ENCODE peak calls at places on chromosome 15, in eight cellular contexts. O is activated B cell treated with CpG ODN at 0.5 μM for 24 hours; G is RWPE2; L is body of pancreas; V is right lobe of liver; S is heart right ventricle; T is activated CD8-positive, alpha-beta T cell treated with anti-CD3 and anti-CD28 coated beads for 36 hours; X is lower lobe of right lung. M is an unnamed sample.

GRCh38 chr15:90239371-90239770 is 5.4 kb downstream of the GDPGP1 start:
- ATAC-seq in X (no peak), V (no peak), G (peak), L (no peak), T (no peak), S (no peak), O (no peak), M (no peak)

GRCh38 chr15:86362556-86362955 is 282.9 kb downstream of the AGBL1 start:
- ATAC-seq in L (no peak), G (peak), V (no peak), X (peak), S (no peak), T (no peak), O (no peak), M (no peak)

GRCh38 chr15:92653836-92654524 is 1.6 kb downstream of the FAM174B start:
- ATAC-seq in G (peak), O (no peak), L (peak), S (peak), X (peak), T (no peak), V (peak), M (peak)

GRCh38 chr15:77702211-77702957 is 69.7 kb upstream of the LINGO1 start:
- ATAC-seq in V (peak), X (no peak), S (peak), T (no peak), L (no peak), O (no peak), G (peak), M (no peak)

GRCh38 chr15:74817370-74817737 is 4.7 kb downstream of the LMAN1L start:
- ATAC-seq in X (peak), O (no peak), T (no peak), G (peak), V (peak), L (no peak), S (peak), M (peak)

GRCh38 chr15:74156678-74157411 is 16.7 kb upstream of the ISLR start:
- ATAC-seq in G (no peak), V (peak), O (no peak), T (peak), L (no peak), S (peak), X (no peak), M (peak)

GRCh38 chr15:71914092-71914491 is 103.7 kb downstream of the NR2E3 start:
- ATAC-seq in V (no peak), G (no peak), X (no peak), T (no peak), S (no peak), L (no peak), O (peak), M (no peak)

GRCh38 chr15:90345859-90346258 is 6.2 kb upstream of the ZNF774 start:
- ATAC-seq in L (peak), T (no peak), S (peak), G (no peak), X (peak), V (peak), O (no peak), M (no peak)

GRCh38 chr15:99703603-99704443 is 29.4 kb downstream of the LYSMD4 start:
- ATAC-seq in X (peak), T (peak), G (peak), L (peak), O (peak), V (peak), S (peak), M (peak)

GRCh38 chr15:71508081-71508682 is 302.2 kb upstream of the NR2E3 start:
- ATAC-seq in X (no peak), S (no peak), L (no peak), G (peak), O (no peak), T (no peak), V (peak), M (no peak)

GRCh38 chr15:40204100-40204499 is 34.8 kb upstream of the PAK6 start:
- ATAC-seq in T (no peak), O (no peak), V (no peak), L (no peak), G (no peak), X (no peak), S (no peak), M (no peak)

GRCh38 chr15:88651971-88652370 is 13.2 kb downstream of the ISG20 start:
- ATAC-seq in T (no peak), O (no peak), S (no peak), X (no peak), L (no peak), V (no peak), G (no peak), M (no peak)

GRCh38 chr15:41584636-41585139 is 25.7 kb downstream of the TYRO3 start:
- ATAC-seq in G (peak), X (no peak), L (no peak), O (no peak), T (no peak), V (no peak), S (no peak), M (no peak)

GRCh38 chr15:93250905-93251304 is 161.9 kb upstream of the RGMA start:
- ATAC-seq in V (no peak), S (peak), L (no peak), X (no peak), O (no peak), G (no peak), T (no peak), M (no peak)

GRCh38 chr15:89334510-89335288 is at the start of gene POLG:
- ATAC-seq in G (peak), L (peak), V (peak), T (peak), S (peak), X (peak), O (peak), M (peak)

GRCh38 chr15:42719051-42719450 is 17.9 kb downstream of the CDAN1 start:
- ATAC-seq in L (no peak), S (no peak), V (peak), O (no peak), X (no peak), G (no peak), T (no peak), M (no peak)

GRCh38 chr15:70045045-70045444 is 52.7 kb downstream of the TLE3 start:
- ATAC-seq in G (peak), S (no peak), X (no peak), L (no peak), O (no peak), T (no peak), V (no peak), M (peak)

GRCh38 chr15:29050870-29051269 is 165.1 kb downstream of the APBA2 start:
- ATAC-seq in V (no peak), S (no peak), T (peak), X (no peak), G (no peak), L (no peak), O (no peak), M (no peak)

GRCh38 chr15:75230524-75231371 is 27.4 kb upstream of the GOLGA6C start:
- ATAC-seq in T (no peak), V (peak), O (no peak), S (no peak), X (no peak), G (no peak), L (no peak), M (no peak)

GRCh38 chr15:37941779-37942178 is 7.3 kb downstream of the TMCO5A start:
- ATAC-seq in X (no peak), T (no peak), L (peak), S (no peak), V (peak), O (no peak), G (no peak), M (no peak)

GRCh38 chr15:39498642-39499041 is 82.2 kb upstream of the THBS1 start:
- ATAC-seq in L (no peak), V (no peak), G (no peak), O (no peak), S (no peak), T (no peak), X (no peak), M (peak)

GRCh38 chr15:74228723-74229081 is 7.4 kb upstream of the CCDC33 start:
- ATAC-seq in X (no peak), V (no peak), G (no peak), O (no peak), T (no peak), L (no peak), S (peak), M (no peak)

GRCh38 chr15:41513282-41514227 is at the start of gene LTK:
- ATAC-seq in G (no peak), T (peak), L (no peak), X (peak), V (peak), S (peak), O (peak), M (peak)

GRCh38 chr15:93144477-93145270 is 55.7 kb upstream of the RGMA start:
- ATAC-seq in X (no peak), L (no peak), G (peak), O (no peak), V (no peak), S (no peak), T (no peak), M (peak)

GRCh38 chr15:100772478-100773378 is 106.9 kb upstream of the ALDH1A3 start:
- ATAC-seq in L (no peak), V (no peak), T (no peak), O (no peak), S (no peak), X (no peak), G (no peak), M (no peak)

GRCh38 chr15:43648649-43649429 is at the start of gene CATSPER2:
- ATAC-seq in G (peak), L (no peak), T (no peak), O (no peak), V (no peak), S (no peak), X (peak), M (peak)

GRCh38 chr15:40377606-40378005 is 4.9 kb upstream of the KNSTRN start:
- ATAC-seq in V (no peak), X (no peak), G (no peak), T (no peak), L (no peak), O (no peak), S (no peak), M (no peak)

GRCh38 chr15:90126457-90127435 is 24.5 kb upstream of the IDH2 start:
- ATAC-seq in T (no peak), L (peak), S (peak), X (peak), O (no peak), G (no peak), V (peak), M (peak)

GRCh38 chr15:74315626-74316025 is 51.8 kb downstream of the CYP11A1 start:
- ATAC-seq in S (no peak), L (no peak), T (peak), V (no peak), X (no peak), O (no peak), G (no peak), M (no peak)

GRCh38 chr15:63698731-63699130 is 101.5 kb downstream of the FBXL22 start:
- ATAC-seq in O (no peak), T (no peak), X (no peak), G (no peak), V (no peak), L (no peak), S (no peak), M (no peak)

GRCh38 chr15:74829500-74829899 is 3.1 kb downstream of the CPLX3 start:
- ATAC-seq in L (no peak), X (no peak), G (no peak), S (no peak), T (peak), O (no peak), V (no peak), M (no peak)

GRCh38 chr15:82624008-82624407 is 23.2 kb downstream of the CPEB1 start:
- ATAC-seq in X (no peak), V (no peak), S (no peak), G (peak), O (no peak), T (no peak), L (no peak), M (no peak)

GRCh38 chr15:28115871-28116270 is 16.8 kb upstream of the OCA2 start:
- ATAC-seq in G (no peak), L (no peak), V (no peak), S (no peak), X (no peak), T (no peak), O (no peak), M (no peak)

GRCh38 chr15:40340740-40341400 is at the start of gene CCDC9B:
- ATAC-seq in G (peak), L (peak), T (no peak), O (no peak), S (peak), X (peak), V (peak), M (peak)

GRCh38 chr15:98268163-98268562 is 307.7 kb downstream of the ARRDC4 start:
- ATAC-seq in L (no peak), O (no peak), S (no peak), T (no peak), X (peak), V (no peak), G (no peak), M (no peak)

GRCh38 chr15:98277602-98278001 is 317.1 kb downstream of the ARRDC4 start:
- ATAC-seq in S (no peak), L (no peak), G (no peak), T (no peak), X (no peak), O (no peak), V (no peak), M (no peak)

GRCh38 chr15:98276018-98276417 is 315.5 kb downstream of the ARRDC4 start:
- ATAC-seq in L (no peak), V (no peak), X (no peak), T (no peak), G (no peak), O (no peak), S (no peak), M (no peak)

GRCh38 chr15:98272586-98272985 is 312.1 kb downstream of the ARRDC4 start:
- ATAC-seq in S (no peak), L (no peak), T (no peak), V (no peak), X (no peak), G (peak), O (no peak), M (no peak)
- TF ChIP-seq CTCF in S (no peak), L (no peak), T (no peak), V (no peak), X (no peak), G (peak), O (no peak), M (no peak)

DNA sequence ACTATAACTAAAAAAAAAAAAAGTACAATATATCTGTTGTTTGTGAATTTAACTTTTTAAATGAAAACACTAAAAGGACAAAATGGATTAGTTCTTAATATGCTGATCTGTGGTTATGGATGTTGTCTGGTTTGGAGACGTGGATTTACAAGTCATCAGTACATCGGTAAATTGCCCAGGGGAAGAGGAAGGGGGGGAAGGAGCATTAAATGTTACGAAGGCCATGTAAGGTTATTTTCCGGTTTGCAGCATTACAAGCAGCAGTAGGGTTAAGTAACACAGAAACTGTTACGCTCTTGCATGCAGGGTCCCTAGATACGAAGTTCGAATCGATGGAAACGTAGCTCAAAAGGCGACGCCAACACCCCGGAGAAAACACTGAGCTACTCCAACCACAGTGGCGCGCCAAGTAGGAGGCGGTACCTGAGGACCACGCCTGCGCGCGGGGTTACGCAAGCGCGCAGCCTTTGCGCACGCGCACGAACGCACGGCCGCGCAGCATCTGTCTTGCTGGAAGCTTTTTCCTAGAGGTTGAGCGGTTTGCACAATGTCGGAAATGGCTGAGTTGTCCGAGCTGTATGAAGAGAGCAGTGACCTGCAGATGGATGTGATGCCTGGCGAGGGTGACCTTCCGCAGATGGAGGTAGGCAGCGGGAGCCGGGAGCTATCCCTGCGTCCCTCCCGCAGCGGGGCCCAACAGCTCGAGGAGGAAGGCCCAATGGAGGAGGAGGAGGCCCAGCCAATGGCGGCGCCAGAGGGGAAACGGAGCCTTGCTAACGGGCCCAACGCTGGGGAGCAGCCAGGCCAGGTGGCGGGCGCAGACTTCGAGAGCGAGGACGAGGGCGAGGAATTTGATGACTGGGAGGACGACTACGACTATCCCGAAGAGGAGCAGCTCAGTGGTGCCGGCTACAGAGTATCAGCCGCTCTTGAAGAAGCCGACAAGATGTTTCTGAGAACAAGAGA is at the start of gene EID1:
- ATAC-seq in T (peak), X (peak), G (peak), L (peak), V (peak), O (peak), S (peak), M (peak)
- TF ChIP-seq CTCF in T (no peak), X (no peak), G (peak), L (no peak), V (no peak), O (no peak), S (peak), M (no peak)

GRCh38 chr15:95176794-95177577 is 945.6 kb downstream of the MCTP2 start:
- ATAC-seq in G (no peak), T (no peak), S (no peak), X (no peak), L (no peak), O (no peak), V (no peak), M (no peak)
- TF ChIP-seq CTCF in G (peak), T (no peak), S (no peak), X (no peak), L (no peak), O (no peak), V (no peak), M (no peak)

GRCh38 chr15:67180514-67181191 is 73.8 kb downstream of the AAGAB start:
- ATAC-seq in L (no peak), G (no peak), X (no peak), V (peak), S (no peak), O (no peak), T (no peak), M (no peak)
- TF ChIP-seq CTCF in L (no peak), G (no peak), X (no peak), V (no peak), S (no peak), O (no peak), T (no peak), M (no peak)